ENCODE peak calls at places on chromosomes 6 and 20, in ten cellular contexts. I, R, V, H, M, T, Y, X, Q and C are unnamed samples.

GRCh38 chr6:164252952-164253351 is 838.4 kb downstream of the QKI start:
- DNase-seq in M (peak; percentile 7), H (no peak), I (no peak), V (no peak), R (no peak), T (peak; percentile 5), Y (no peak), X (no peak), Q (no peak), C (no peak)

GRCh38 chr20:44579313-44580090 is 2.9 kb upstream of the PKIG start:
- DNase-seq in Q (no peak), V (no peak), M (no peak), T (no peak), Y (no peak), I (no peak), R (no peak), H (no peak), X (no peak), C (no peak)

GRCh38 chr20:19661717-19662637 is 96.1 kb upstream of the RIN2 start:
- DNase-seq in Q (peak; percentile 80), T (peak; percentile 35), X (peak; percentile 2), R (peak; percentile 40), Y (no peak), H (peak; percentile 8), I (peak; percentile 56), M (peak; percentile 82), V (peak; percentile 36), C (peak; percentile 66)

GRCh38 chr6:42451146-42451594 is 556 bp downstream of the TRERF1 start:
- DNase-seq in R (no peak), V (no peak), X (no peak), T (no peak), M (no peak), Q (no peak), H (no peak), Y (no peak), I (no peak), C (no peak)

GRCh38 chr6:76992553-76992952 is 470.7 kb downstream of the HTR1B start:
- DNase-seq in X (no peak), V (no peak), M (no peak), R (no peak), T (no peak), I (no peak), H (no peak), Y (no peak), Q (no peak), C (no peak)

GRCh38 chr6:712805-713204 is 19.9 kb upstream of the EXOC2 start:
- DNase-seq in R (peak; percentile 32), M (no peak), I (no peak), X (no peak), V (no peak), Y (no peak), T (no peak), H (no peak), Q (no peak), C (no peak)

GRCh38 chr20:63518946-63519764 is 1.4 kb upstream of the PPDPF start:
- DNase-seq in T (no peak), R (no peak), H (no peak), X (no peak), Y (no peak), V (no peak), I (no peak), M (no peak), Q (no peak), C (no peak)

GRCh38 chr6:90241229-90241873 is 55.3 kb downstream of the BACH2 start:
- DNase-seq in M (no peak), Q (no peak), V (no peak), I (no peak), T (no peak), X (no peak), Y (no peak), R (no peak), H (no peak), C (no peak)

DNA sequence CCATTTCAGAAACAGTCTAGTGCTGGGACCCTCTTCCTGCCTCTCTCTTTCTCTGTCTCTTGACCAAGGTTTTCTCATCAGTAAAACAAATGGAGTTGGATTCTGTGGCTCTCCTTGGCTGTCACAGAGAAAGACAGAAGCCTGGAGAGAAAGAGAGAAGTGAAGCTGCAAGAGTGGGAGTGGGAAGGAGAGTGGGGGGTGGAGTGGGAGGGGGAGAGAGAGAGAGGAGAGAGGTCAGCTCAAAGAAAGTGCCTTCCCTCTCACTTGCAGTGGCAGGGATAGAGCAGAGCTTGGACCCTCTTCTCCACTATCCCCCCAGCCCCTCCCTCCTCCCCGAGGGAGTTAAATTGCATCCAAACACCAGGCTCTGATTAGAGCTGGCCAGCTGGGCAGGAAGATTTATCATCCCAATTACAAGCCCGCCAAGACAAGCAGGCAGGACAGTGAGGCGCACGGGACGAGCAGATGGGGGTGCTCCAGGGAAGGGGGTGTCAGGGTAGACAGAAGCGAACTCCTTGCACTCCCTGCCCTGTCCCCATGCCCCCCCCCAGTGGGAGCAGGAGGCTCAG is 74.3 kb downstream of the CD40 start:
- DNase-seq in V (no peak), M (no peak), Q (no peak), Y (no peak), H (no peak), R (no peak), T (no peak), I (no peak), X (no peak), C (no peak)
- H3K27ac ChIP-seq in V (no peak overlapping the region), M (no peak overlapping the region), Q (no peak overlapping the region), Y (no peak overlapping the region), H (no peak overlapping the region), R (no peak overlapping the region), T (no peak overlapping the region), I (no peak overlapping the region), X (no peak overlapping the region), C (no peak overlapping the region)

GRCh38 chr6:15364401-15365037 is 118.7 kb downstream of the JARID2 start:
- DNase-seq in Y (no peak), Q (no peak), T (no peak), X (no peak), R (no peak), I (no peak), M (no peak), V (no peak), H (no peak), C (no peak)

GRCh38 chr6:15365273-15365687 is 119.4 kb downstream of the JARID2 start:
- DNase-seq in H (peak; percentile 37), M (peak; percentile 93), I (no peak), V (peak; percentile 83), X (no peak), Q (peak; percentile 39), Y (peak; percentile 41), R (peak; percentile 34), T (peak; percentile 83), C (peak; percentile 84)

GRCh38 chr6:15363523-15364400 is 117.9 kb downstream of the JARID2 start:
- DNase-seq in Q (no peak), X (no peak), I (no peak), Y (no peak), V (no peak), R (no peak), T (no peak), H (no peak), M (no peak), C (peak; percentile 27)

GRCh38 chr6:15362274-15363160 is 116.6 kb downstream of the JARID2 start:
- DNase-seq in H (no peak), R (no peak), M (no peak), T (no peak), V (no peak), X (no peak), I (no peak), Y (no peak), Q (no peak), C (no peak)

DNA sequence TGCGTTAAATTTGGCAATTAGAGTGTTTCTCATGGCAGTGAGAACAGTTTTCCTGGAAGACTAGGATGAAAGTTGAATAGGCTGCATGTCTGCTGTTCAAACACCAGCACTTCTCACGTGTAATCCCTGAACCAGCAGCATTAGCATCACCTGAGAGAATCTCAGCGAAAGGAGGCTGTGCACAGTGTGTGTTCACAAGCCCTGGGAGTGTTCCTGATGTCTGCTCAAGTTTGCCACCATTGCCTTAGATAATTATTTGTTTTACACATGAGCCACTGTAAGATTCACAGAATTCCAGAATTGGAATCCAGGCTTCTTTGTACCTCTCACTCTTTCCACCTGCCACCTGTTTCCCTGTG is 117.3 kb downstream of the JARID2 start:
- DNase-seq in R (peak; percentile 18), T (no peak), I (no peak), V (no peak), M (no peak), Q (no peak), H (no peak), X (no peak), Y (no peak), C (no peak)
- H3K27ac ChIP-seq in R (peak overlapping the region; percentile 35), T (no peak overlapping the region), I (no peak overlapping the region), V (no peak overlapping the region), M (no peak overlapping the region), Q (no peak overlapping the region), H (no peak overlapping the region), X (no peak overlapping the region), Y (no peak overlapping the region), C (no peak overlapping the region)

DNA sequence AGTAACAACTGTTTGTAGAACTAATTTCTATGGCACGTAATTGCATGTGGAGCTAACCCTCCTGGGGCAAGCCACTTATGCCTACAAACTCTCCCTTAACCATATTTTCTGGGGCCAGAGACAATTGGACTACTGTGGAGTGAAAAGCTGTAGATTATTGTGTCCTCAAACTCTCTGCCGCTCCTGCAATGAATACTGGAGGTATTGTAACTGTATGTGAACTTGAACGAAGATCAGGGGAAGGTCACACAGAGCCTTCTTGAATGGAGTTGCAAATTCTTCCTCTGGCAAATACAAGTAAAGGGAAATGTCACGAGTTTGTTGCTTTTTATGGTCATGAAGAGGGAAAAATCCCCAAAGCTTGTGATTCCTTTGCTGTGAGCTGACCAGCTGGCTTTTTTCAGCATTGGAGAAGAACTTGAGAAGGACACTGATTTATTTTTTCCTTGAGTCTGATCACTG is 18.2 kb downstream of the AKAP12 start:
- DNase-seq in I (no peak), Y (no peak), T (no peak), Q (no peak), V (no peak), H (no peak), R (no peak), X (no peak), M (peak; percentile 46), C (no peak)
- H3K27ac ChIP-seq in I (no peak overlapping the region), Y (no peak overlapping the region), T (no peak overlapping the region), Q (no peak overlapping the region), V (peak overlapping the region; percentile 60), H (no peak overlapping the region), R (no peak overlapping the region), X (no peak overlapping the region), M (peak overlapping the region; percentile 34), C (no peak overlapping the region)

GRCh38 chr20:22578221-22579118 is 5.9 kb downstream of the FOXA2 start:
- DNase-seq in H (no peak), X (no peak), I (no peak), R (peak; percentile 54), V (no peak), M (no peak), Q (no peak), Y (no peak), T (no peak), C (peak; percentile 70)

GRCh38 chr20:22576273-22576672 is 8.1 kb downstream of the FOXA2 start:
- DNase-seq in Q (no peak), I (no peak), R (no peak), M (no peak), T (no peak), X (no peak), H (no peak), V (no peak), Y (no peak), C (no peak)

GRCh38 chr20:22577515-22578220 is 6.7 kb downstream of the FOXA2 start:
- DNase-seq in R (peak; percentile 67), T (no peak), H (no peak), Y (no peak), X (no peak), M (no peak), I (no peak), V (no peak), Q (no peak), C (peak; percentile 62)

GRCh38 chr20:22575737-22576136 is 8.6 kb downstream of the FOXA2 start:
- DNase-seq in Q (no peak), R (no peak), V (no peak), Y (no peak), H (no peak), T (no peak), X (no peak), I (no peak), M (no peak), C (no peak)

GRCh38 chr20:22576733-22577514 is 7.4 kb downstream of the FOXA2 start:
- DNase-seq in M (no peak), T (no peak), I (no peak), H (no peak), Y (no peak), V (no peak), R (no peak), Q (no peak), X (no peak), C (no peak)
- H3K27ac ChIP-seq in M (no peak overlapping the region), T (no peak overlapping the region), I (no peak overlapping the region), H (no peak overlapping the region), Y (no peak overlapping the region), V (no peak overlapping the region), R (peak overlapping the region; percentile 96), Q (no peak overlapping the region), X (no peak overlapping the region), C (no peak overlapping the region)